ENCODE peak calls at places on chromosomes 13 and 19, in nine cellular contexts. H, Z, D, Y, M, L, T, J and X are unnamed samples.

GRCh38 chr13:73536865-73537264 is 478.1 kb downstream of the KLF5 start:
- DNase-seq in H (no peak), Z (no peak), D (no peak), Y (no peak), M (no peak), L (no peak), T (no peak), J (no peak), X (no peak)

GRCh38 chr13:65268009-65268408 is 1962.1 kb downstream of the PCDH9 start:
- DNase-seq in H (no peak), Z (no peak), D (no peak), Y (no peak), M (no peak), L (no peak), T (no peak), J (no peak), X (no peak)

GRCh38 chr19:3743486-3743885 is 18.0 kb downstream of the APBA3 start:
- DNase-seq in H (no peak), Z (no peak), D (no peak), Y (peak; percentile 35), M (no peak), L (peak; percentile 48), T (no peak), J (peak; percentile 25), X (no peak)

GRCh38 chr13:40192516-40193257 is 473.8 kb downstream of the FOXO1 start:
- DNase-seq in H (no peak), Z (no peak), D (no peak), Y (no peak), M (no peak), L (no peak), T (no peak), J (no peak), X (no peak)

GRCh38 chr19:547836-548720 is 4.2 kb downstream of the GZMM start:
- DNase-seq in H (no peak), Z (no peak), D (no peak), Y (no peak), M (no peak), L (no peak), T (no peak), J (no peak), X (no peak)

GRCh38 chr13:94595006-94595942 is 678 bp downstream of the TGDS start:
- DNase-seq in H (peak; percentile 13), Z (no peak), D (no peak), Y (peak; percentile 26), M (no peak), L (peak; percentile 38), T (peak; percentile 11), J (peak; percentile 32), X (no peak)

GRCh38 chr19:572891-573825 is 762 bp downstream of the BSG start:
- DNase-seq in H (no peak), Z (no peak), D (no peak), Y (peak; percentile 71), M (no peak), L (peak; percentile 65), T (peak; percentile 48), J (peak; percentile 74), X (no peak)

GRCh38 chr19:32969549-32969948 is 2.2 kb downstream of the CEP89 start:
- DNase-seq in H (no peak), Z (no peak), D (no peak), Y (no peak), M (no peak), L (no peak), T (no peak), J (no peak), X (no peak)

GRCh38 chr13:20489185-20489820 is 36.4 kb downstream of the CRYL1 start:
- DNase-seq in H (peak; percentile 34), Z (no peak), D (no peak), Y (peak; percentile 41), M (no peak), L (peak; percentile 63), T (no peak), J (peak; percentile 73), X (peak; percentile 38)

GRCh38 chr19:33450689-33451088 is 70.9 kb downstream of the PEPD start:
- DNase-seq in H (no peak), Z (no peak), D (no peak), Y (no peak), M (no peak), L (no peak), T (no peak), J (no peak), X (no peak)

GRCh38 chr13:82758056-82758455 is 1124.2 kb downstream of the SLITRK1 start:
- DNase-seq in H (no peak), Z (no peak), D (no peak), Y (peak; percentile 9), M (no peak), L (peak; percentile 60), T (peak; percentile 48), J (peak; percentile 94), X (no peak)

GRCh38 chr13:84430441-84430840 is 548.2 kb upstream of the SLITRK1 start:
- DNase-seq in H (no peak), Z (no peak), D (no peak), Y (no peak), M (no peak), L (peak; percentile 13), T (peak; percentile 73), J (peak; percentile 37), X (no peak)

GRCh38 chr13:91647361-91647970 is 249.0 kb downstream of the GPC5 start:
- DNase-seq in H (no peak), Z (no peak), D (no peak), Y (peak; percentile 21), M (no peak), L (no peak), T (peak; percentile 2), J (peak; percentile 80), X (no peak)

GRCh38 chr13:70253411-70253810 is 145.2 kb upstream of the KLHL1 start:
- DNase-seq in H (no peak), Z (peak; percentile 5), D (no peak), Y (no peak), M (no peak), L (peak; percentile 26), T (peak; percentile 31), J (no peak), X (no peak)

GRCh38 chr19:43306097-43306496 is 36.8 kb upstream of the PSG9 start:
- DNase-seq in H (no peak), Z (no peak), D (no peak), Y (no peak), M (no peak), L (no peak), T (no peak), J (no peak), X (no peak)

GRCh38 chr13:91467236-91467635 is 68.8 kb downstream of the GPC5 start:
- DNase-seq in H (no peak), Z (no peak), D (no peak), Y (no peak), M (no peak), L (no peak), T (no peak), J (no peak), X (no peak)

GRCh38 chr19:41879080-41879479 is 2.0 kb downstream of the CD79A start:
- DNase-seq in H (no peak), Z (no peak), D (no peak), Y (no peak), M (no peak), L (no peak), T (no peak), J (no peak), X (no peak)

GRCh38 chr19:54351474-54351873 is 12.5 kb upstream of the LILRA4 start:
- DNase-seq in H (no peak), Z (no peak), D (no peak), Y (no peak), M (no peak), L (no peak), T (no peak), J (no peak), X (no peak)

GRCh38 chr19:49210108-49210900 is 52.7 kb downstream of the TRPM4 start:
- DNase-seq in H (peak; percentile 17), Z (no peak), D (peak; percentile 29), Y (peak; percentile 29), M (peak; percentile 26), L (peak; percentile 56), T (no peak), J (peak; percentile 91), X (no peak)

GRCh38 chr19:38830039-38830733 is 1.4 kb downstream of the ECH1 start:
- DNase-seq in H (no peak), Z (no peak), D (no peak), Y (no peak), M (no peak), L (peak; percentile 47), T (no peak), J (no peak), X (no peak)

GRCh38 chr19:17777840-17778620 is 16.9 kb upstream of the B3GNT3 start:
- DNase-seq in H (no peak), Z (no peak), D (peak; percentile 42), Y (peak; percentile 83), M (peak; percentile 61), L (peak; percentile 68), T (no peak), J (peak; percentile 92), X (no peak)

GRCh38 chr19:38932425-38933179 is 1.9 kb downstream of the MRPS12 start:
- DNase-seq in H (peak; percentile 14), Z (no peak), D (no peak), Y (no peak), M (peak; percentile 43), L (peak; percentile 69), T (peak; percentile 6), J (peak; percentile 67), X (no peak)

GRCh38 chr13:97226788-97227627 is 4.9 kb downstream of the MBNL2 start:
- DNase-seq in H (peak; percentile 38), Z (no peak), D (no peak), Y (no peak), M (no peak), L (no peak), T (no peak), J (peak; percentile 95), X (no peak)

GRCh38 chr13:53142301-53142700 is 113.7 kb downstream of the OLFM4 start:
- DNase-seq in H (no peak), Z (no peak), D (no peak), Y (no peak), M (no peak), L (peak; percentile 35), T (no peak), J (no peak), X (no peak)

GRCh38 chr13:109231853-109232252 is 554.5 kb downstream of the IRS2 start:
- DNase-seq in H (no peak), Z (no peak), D (no peak), Y (no peak), M (no peak), L (peak; percentile 50), T (no peak), J (no peak), X (no peak)

GRCh38 chr19:2716275-2716650 is 4.9 kb downstream of the DIRAS1 start:
- DNase-seq in H (no peak), Z (no peak), D (no peak), Y (no peak), M (no peak), L (no peak), T (no peak), J (no peak), X (no peak)

GRCh38 chr19:45403781-45404556 is 900 bp downstream of the PPP1R13L start:
- DNase-seq in H (peak; percentile 62), Z (no peak), D (peak; percentile 68), Y (peak; percentile 68), M (peak; percentile 60), L (peak; percentile 54), T (peak; percentile 15), J (peak; percentile 95), X (no peak)

GRCh38 chr13:34011552-34012085 is 193.7 kb downstream of the RFC3 start:
- DNase-seq in H (no peak), Z (no peak), D (no peak), Y (no peak), M (no peak), L (no peak), T (peak; percentile 77), J (no peak), X (no peak)

GRCh38 chr19:46426035-46426505 is 2.7 kb downstream of the PNMA8C start:
- DNase-seq in H (no peak), Z (no peak), D (no peak), Y (no peak), M (no peak), L (peak; percentile 50), T (no peak), J (no peak), X (no peak)

GRCh38 chr13:50419466-50419865 is 404.2 kb downstream of the KCNRG start:
- DNase-seq in H (no peak), Z (no peak), D (no peak), Y (no peak), M (no peak), L (no peak), T (no peak), J (no peak), X (no peak)

GRCh38 chr19:50712833-50713232 is 6.8 kb downstream of the SHANK1 start:
- DNase-seq in H (no peak), Z (no peak), D (no peak), Y (no peak), M (no peak), L (no peak), T (no peak), J (no peak), X (no peak)